ENCODE peak calls at places on chromosomes 13 and 19, in eight cellular contexts. A, Q, P, K, Z, I, B and V are unnamed samples.

GRCh38 chr13:113022391-113023216 is 53.6 kb downstream of the MCF2L start:
- DNase-seq in P (no peak), I (no peak), Z (no peak), B (no peak), A (peak), K (no peak), Q (no peak), V (no peak)

GRCh38 chr19:39982883-39983282 is 11.9 kb downstream of the PSMC4 start:
- DNase-seq in A (no peak), Q (no peak), K (no peak), P (no peak), Z (no peak), B (no peak), I (no peak), V (no peak)

GRCh38 chr19:2059422-2060201 is 8.6 kb upstream of the MKNK2 start:
- DNase-seq in Z (no peak), B (no peak), I (peak), P (peak), K (peak), Q (no peak), A (no peak), V (peak)

GRCh38 chr13:43154839-43155238 is 131.5 kb downstream of the DNAJC15 start:
- DNase-seq in P (no peak), A (no peak), Q (no peak), I (no peak), K (no peak), B (no peak), Z (no peak), V (no peak)

GRCh38 chr13:79346300-79346914 is 59.6 kb downstream of the RBM26 start:
- DNase-seq in B (no peak), A (no peak), K (no peak), I (no peak), Q (no peak), Z (no peak), P (no peak), V (no peak)

GRCh38 chr19:35784401-35785086 is 9.2 kb downstream of the ARHGAP33 start:
- DNase-seq in B (no peak), K (no peak), I (no peak), A (no peak), Q (no peak), Z (no peak), P (no peak), V (no peak)

GRCh38 chr13:30216111-30216510 is 91.2 kb downstream of the KATNAL1 start:
- DNase-seq in A (no peak), Q (no peak), B (no peak), Z (no peak), K (no peak), P (no peak), I (no peak), V (no peak)

GRCh38 chr19:8334458-8335342 is 8.4 kb downstream of the KANK3 start:
- DNase-seq in K (peak), P (peak), Q (no peak), B (peak), I (peak), A (peak), Z (peak), V (peak)

GRCh38 chr19:39474139-39474620 is 6.5 kb upstream of the TIMM50 start:
- DNase-seq in P (peak), A (no peak), I (peak), Q (peak), B (peak), K (peak), Z (no peak), V (peak)

GRCh38 chr19:13881231-13881691 is 4.3 kb downstream of the NANOS3 start:
- DNase-seq in K (no peak), Q (no peak), Z (no peak), I (no peak), A (no peak), B (no peak), P (no peak), V (peak)

GRCh38 chr19:10361569-10362011 is 18.8 kb downstream of the TYK2 start:
- DNase-seq in Q (no peak), B (no peak), P (no peak), Z (no peak), I (no peak), K (no peak), A (no peak), V (no peak)

GRCh38 chr19:373391-374182 is 29.0 kb upstream of the MIER2 start:
- DNase-seq in K (no peak), I (no peak), Q (no peak), P (no peak), A (no peak), Z (no peak), B (no peak), V (no peak)

GRCh38 chr19:43642531-43642930 is 2.9 kb upstream of the CADM4 start:
- DNase-seq in Z (no peak), B (no peak), K (no peak), P (no peak), Q (no peak), A (no peak), I (no peak), V (no peak)

GRCh38 chr19:40542197-40542859 is 34.3 kb upstream of the SHKBP1 start:
- DNase-seq in B (no peak), K (peak), A (no peak), Q (no peak), Z (no peak), I (peak), P (peak), V (peak)

GRCh38 chr13:99384468-99384867 is 77.3 kb upstream of the GPR183 start:
- DNase-seq in B (no peak), P (no peak), I (no peak), Q (no peak), A (peak), K (no peak), Z (no peak), V (no peak)

GRCh38 chr13:42525035-42525504 is 48.9 kb upstream of the TNFSF11 start:
- DNase-seq in P (no peak), I (no peak), Z (no peak), A (no peak), Q (no peak), B (no peak), K (no peak), V (no peak)

GRCh38 chr19:17469092-17469370 is 1.3 kb upstream of the SLC27A1 start:
- DNase-seq in Z (no peak), Q (no peak), K (no peak), P (no peak), I (no peak), B (no peak), A (no peak), V (peak)

GRCh38 chr19:10433131-10433536 is 12.8 kb downstream of the PDE4A start:
- DNase-seq in K (peak), Q (no peak), P (no peak), A (no peak), Z (no peak), I (peak), B (no peak), V (no peak)

GRCh38 chr13:111116830-111117229 is 1.7 kb downstream of the ARHGEF7 start:
- DNase-seq in K (no peak), Z (no peak), B (no peak), I (no peak), A (no peak), P (no peak), Q (no peak), V (peak)

GRCh38 chr19:39696418-39696817 is 7.9 kb upstream of the LGALS14 start:
- DNase-seq in A (no peak), I (no peak), Z (no peak), P (no peak), Q (no peak), B (no peak), K (no peak), V (no peak)

GRCh38 chr19:47414469-47414868 is 4.9 kb downstream of the MEIS3 start:
- DNase-seq in Q (no peak), A (peak), K (no peak), B (peak), I (no peak), P (peak), Z (peak), V (no peak)

GRCh38 chr19:624433-625109 is 8.8 kb downstream of the POLRMT start:
- DNase-seq in Q (no peak), I (no peak), K (no peak), B (no peak), P (no peak), A (no peak), Z (no peak), V (no peak)

GRCh38 chr13:24540236-24541126 is 27.9 kb upstream of the PARP4 start:
- DNase-seq in I (no peak), Q (no peak), Z (no peak), B (no peak), A (no peak), P (peak), K (no peak), V (no peak)